ENCODE peak calls at places on chromosome 22, in ten cellular contexts. Z is stomach, K is IMR-90, U is spleen, B is body of pancreas, P is A549, A is tibial nerve, F is GM12878, O is breast epithelium, H is HCT116. D is an unnamed sample. For H3K4me1, the result is how much of the 10 kb centered on the place peaks cover.

GRCh38 chr22:46030241-46030880 is 53.4 kb upstream of the WNT7B start:
- DNase-seq in H (no peak), F (no peak), A (no peak), Z (no peak), K (no peak), B (no peak), O (no peak), P (no peak), U (peak), D (no peak)

GRCh38 chr22:48268771-48269552 is 1506.5 kb downstream of the TBC1D22A start:
- DNase-seq in U (no peak), F (no peak), P (no peak), H (no peak), Z (no peak), B (no peak), A (no peak), K (no peak), O (no peak), D (no peak)

GRCh38 chr22:19766506-19767426 is 6.2 kb downstream of the TBX1 start:
- DNase-seq in K (no peak), O (no peak), Z (peak), A (peak), B (peak), P (no peak), U (peak), H (peak), F (no peak), D (no peak)

GRCh38 chr22:17917490-17917983 is 106.8 kb downstream of the MICAL3 start:
- DNase-seq in H (no peak), B (no peak), O (no peak), A (no peak), P (no peak), F (no peak), U (peak), Z (no peak), K (no peak), D (no peak)

GRCh38 chr22:48753381-48753730 is 1074.3 kb downstream of the BRD1 start:
- DNase-seq in U (no peak), H (no peak), K (no peak), F (no peak), O (no peak), B (no peak), P (no peak), A (no peak), Z (peak), D (no peak)

GRCh38 chr22:44455151-44455962 is 42.7 kb downstream of the RTL6 start:
- DNase-seq in Z (peak), F (no peak), U (peak), O (peak), H (no peak), K (no peak), A (no peak), B (peak), P (no peak), D (no peak)

GRCh38 chr22:29773233-29773632 is 6.1 kb downstream of the UQCR10 start:
- DNase-seq in O (no peak), H (peak), B (no peak), U (no peak), K (peak), Z (no peak), A (no peak), F (no peak), P (peak), D (no peak)

GRCh38 chr22:19292262-19293230 is 1.0 kb upstream of the CLTCL1 start:
- DNase-seq in P (no peak), B (peak), H (no peak), O (peak), U (peak), Z (no peak), A (peak), K (no peak), F (no peak), D (no peak)

GRCh38 chr22:21887841-21888240 is 20.4 kb upstream of the MAPK1 start:
- DNase-seq in U (no peak), F (no peak), B (no peak), K (no peak), Z (no peak), O (no peak), H (no peak), P (no peak), A (no peak), D (no peak)

GRCh38 chr22:41302016-41302767 is 867 bp downstream of the ZC3H7B start:
- DNase-seq in U (peak), H (no peak), Z (no peak), F (no peak), K (no peak), P (no peak), O (no peak), B (no peak), A (no peak), D (no peak)

GRCh38 chr22:50282361-50283144 is 12.4 kb upstream of the MAPK11 start:
- DNase-seq in B (peak), U (no peak), H (peak), Z (peak), P (peak), K (peak), A (no peak), F (no peak), O (peak), D (no peak)

GRCh38 chr22:49996532-49997220 is 15.9 kb downstream of the IL17REL start:
- DNase-seq in O (no peak), U (no peak), H (no peak), K (no peak), B (no peak), A (no peak), Z (no peak), P (no peak), F (no peak), D (no peak)

GRCh38 chr22:35556666-35557065 is 16.0 kb downstream of the RASD2 start:
- DNase-seq in P (no peak), K (peak), H (no peak), U (no peak), O (no peak), Z (no peak), F (no peak), A (no peak), B (no peak), D (no peak)
- H3K4me1 ChIP-seq in P (under half), K (under half), H (under half), U (under half), O (under half), Z (under half), F (under half), A (under half), B (under half), D (under half)

DNA sequence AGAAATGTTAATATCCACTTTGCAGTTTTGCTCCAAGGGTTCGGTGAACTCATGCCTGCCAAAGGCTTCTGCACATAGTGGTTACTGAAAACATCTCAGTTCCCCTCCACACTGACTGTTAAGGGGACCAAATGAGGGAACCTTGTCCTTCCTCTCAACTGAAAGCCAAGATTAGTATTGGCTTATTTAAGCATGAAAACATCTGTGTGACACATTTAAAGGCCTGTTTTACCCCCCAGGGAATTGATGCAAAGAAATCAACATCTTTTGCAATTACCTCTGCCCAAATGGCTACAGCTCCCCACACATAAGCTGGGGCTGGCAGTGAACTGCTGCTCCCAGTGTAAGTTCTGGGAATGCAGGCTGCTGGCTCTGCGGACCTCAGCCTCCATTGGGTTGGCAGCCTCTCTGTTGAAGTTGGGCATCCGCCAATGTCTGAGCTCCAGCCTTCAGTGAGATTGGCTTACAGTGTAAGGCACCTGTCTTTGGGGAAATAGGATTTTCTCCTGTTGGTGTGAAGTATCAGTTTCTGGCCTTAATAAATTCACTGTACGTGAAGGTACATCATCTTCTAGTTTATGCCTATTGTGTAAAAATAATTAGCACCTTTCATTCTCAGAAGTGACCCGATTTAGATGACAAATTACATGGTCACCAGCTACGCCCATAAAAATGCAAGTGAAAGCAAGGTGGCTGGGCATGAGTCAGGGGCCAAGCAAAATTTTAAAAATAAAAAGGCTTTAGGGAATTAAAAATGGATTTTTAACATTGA is 213.4 kb upstream of the SYN3 start:
- DNase-seq in Z (peak), P (no peak), F (peak), B (peak), U (no peak), A (peak), O (no peak), H (no peak), K (peak), D (no peak)
- H3K4me3 ChIP-seq in Z (no peak), P (no peak), F (peak), B (no peak), U (no peak), A (no peak), O (no peak), H (no peak), K (no peak), D (no peak)

GRCh38 chr22:39525658-39525975 is 5.3 kb downstream of the ATF4 start:
- DNase-seq in B (no peak), A (no peak), F (no peak), U (no peak), H (no peak), O (no peak), Z (no peak), P (no peak), K (no peak), D (no peak)

GRCh38 chr22:39522567-39523300 is 2.4 kb downstream of the ATF4 start:
- DNase-seq in H (no peak), U (peak), K (peak), Z (peak), A (no peak), O (no peak), P (peak), B (peak), F (no peak), D (no peak)

GRCh38 chr22:39524753-39525657 is 4.6 kb downstream of the ATF4 start:
- DNase-seq in H (no peak), F (no peak), Z (no peak), K (no peak), A (no peak), U (no peak), P (no peak), B (no peak), O (no peak), D (no peak)

GRCh38 chr22:39526736-39527171 is 5.8 kb downstream of the RPS19BP1 start:
- DNase-seq in A (no peak), K (no peak), P (no peak), H (no peak), Z (no peak), O (no peak), B (no peak), F (no peak), U (peak), D (no peak)

DNA sequence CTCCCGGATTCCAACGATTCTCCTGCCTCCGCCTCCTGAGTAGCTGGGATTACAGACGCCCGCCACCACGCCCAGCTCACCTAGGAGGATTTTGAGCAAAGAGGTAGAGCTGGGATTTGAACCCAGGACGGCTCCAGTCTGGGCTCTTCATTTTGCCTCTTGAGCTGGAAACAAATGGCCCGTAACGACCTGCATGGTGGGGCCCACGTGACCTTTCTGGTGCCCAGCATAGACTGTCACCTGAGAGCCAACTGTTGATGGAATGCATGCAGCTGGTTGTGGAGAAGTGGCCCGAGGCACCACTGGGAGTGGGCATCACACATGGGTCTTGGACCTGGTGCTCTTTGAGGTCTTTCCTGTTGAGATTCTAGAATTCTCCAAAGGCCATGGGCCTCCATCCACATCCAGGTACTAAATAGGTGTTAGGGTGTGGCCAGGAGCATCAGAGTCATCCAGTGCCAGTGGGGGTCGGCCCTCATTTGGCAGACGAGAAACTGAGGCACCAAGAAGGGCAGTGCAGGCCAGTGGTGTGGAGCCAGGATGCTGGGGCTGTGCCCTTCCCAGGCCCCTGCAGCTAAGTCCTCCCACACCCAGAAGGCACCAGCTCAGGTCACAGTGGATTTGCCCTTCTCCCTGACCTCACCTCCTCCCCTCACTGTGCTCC is 3.9 kb downstream of the ATF4 start:
- DNase-seq in P (no peak), B (no peak), Z (no peak), F (no peak), H (no peak), U (no peak), O (no peak), A (no peak), K (no peak), D (no peak)
- TF ChIP-seq POLR2A in P (no peak), B (no peak), Z (no peak), F (peak), H (no peak), U (no peak), O (no peak), A (no peak), K (no peak), D (no peak)

GRCh38 chr22:24043957-24044356 is 32.9 kb downstream of the CABIN1 start:
- DNase-seq in B (no peak), A (no peak), K (no peak), O (no peak), Z (peak), U (no peak), H (no peak), F (no peak), P (no peak), D (no peak)
- H3K4me1 ChIP-seq in B (under half), A (under half), K (under half), O (under half), Z (under half), U (under half), H (under half), F (under half), P (under half), D (under half)

D was measured in esophagus squamous epithelium.